ENCODE peak calls at places on chromosome 19, in five cellular contexts. I is trophoblast cell, F is MM.1S, D is H1, Q is GM23338. P is an unnamed sample.

GRCh38 chr19:6455924-6456323 is 3.7 kb downstream of the SLC25A23 start:
- DNase-seq in Q (no peak), F (no peak), I (no peak), D (no peak), P (no peak)

GRCh38 chr19:12884926-12885748 is 1.9 kb downstream of the KLF1 start:
- DNase-seq in F (peak; percentile 99), Q (peak; percentile 100), I (peak; percentile 45), D (peak; percentile 94), P (peak; percentile 95)

GRCh38 chr19:19040417-19040816 is 7.0 kb downstream of the ARMC6 start:
- DNase-seq in Q (no peak), D (no peak), F (no peak), I (no peak), P (no peak)

GRCh38 chr19:17347361-17347760 is 10.0 kb downstream of the GTPBP3 start:
- DNase-seq in F (no peak), D (no peak), I (no peak), Q (no peak), P (no peak)

GRCh38 chr19:18904334-18905057 is 8.5 kb upstream of the CERS1 start:
- DNase-seq in F (no peak), I (no peak), Q (no peak), D (no peak), P (no peak)

GRCh38 chr19:29202281-29202680 is 10.7 kb downstream of the UQCRFS1 start:
- DNase-seq in I (no peak), F (no peak), Q (no peak), D (no peak), P (no peak)

GRCh38 chr19:16591803-16592556 is 19.8 kb upstream of the SLC35E1 start:
- DNase-seq in F (no peak), I (no peak), D (no peak), Q (peak; percentile 54), P (no peak)

GRCh38 chr19:37160153-37160552 is 12.3 kb downstream of the ZNF585A start:
- DNase-seq in F (no peak), D (no peak), Q (no peak), I (no peak), P (no peak)

GRCh38 chr19:19059837-19060611 is 3.8 kb upstream of the SLC25A42 start:
- DNase-seq in F (no peak), D (no peak), Q (no peak), I (no peak), P (no peak)

GRCh38 chr19:12834976-12835757 is 788 bp upstream of the RTBDN start:
- DNase-seq in D (no peak), F (no peak), Q (peak; percentile 90), I (no peak), P (peak; percentile 78)

GRCh38 chr19:31264379-31264778 is 84.9 kb downstream of the TSHZ3 start:
- DNase-seq in D (no peak), Q (peak; percentile 2), I (no peak), F (no peak), P (no peak)

GRCh38 chr19:51971624-51972023 is 15.0 kb downstream of the ZNF350 start:
- DNase-seq in I (no peak), Q (peak; percentile 22), D (no peak), F (no peak), P (peak; percentile 53)

GRCh38 chr19:37778613-37779138 is 710 bp downstream of the ZNF573 start:
- DNase-seq in Q (peak; percentile 30), I (peak; percentile 55), D (no peak), F (no peak), P (no peak)

GRCh38 chr19:1316466-1316865 is 30.8 kb downstream of the EFNA2 start:
- DNase-seq in Q (no peak), F (no peak), I (no peak), D (no peak), P (no peak)

GRCh38 chr19:39969681-39970423 is 1.1 kb upstream of the PSMC4 start:
- DNase-seq in Q (no peak), I (no peak), D (no peak), F (no peak), P (no peak)

GRCh38 chr19:49364083-49364687 is 508 bp downstream of the DKKL1 start:
- DNase-seq in Q (no peak), F (no peak), D (no peak), I (no peak), P (no peak)

GRCh38 chr19:52369463-52370340 is at the start of gene ZNF880:
- DNase-seq in I (peak; percentile 94), D (peak; percentile 71), F (no peak), Q (peak; percentile 98), P (no peak)

GRCh38 chr19:38699027-38699346 is 45.3 kb downstream of the CAPN12 start:
- DNase-seq in Q (no peak), D (no peak), F (no peak), I (no peak), P (no peak)

GRCh38 chr19:395467-395866 is 13.5 kb downstream of the C2CD4C start:
- DNase-seq in D (no peak), F (no peak), Q (no peak), I (no peak), P (no peak)

GRCh38 chr19:3034194-3034844 is 5.2 kb upstream of the TLE2 start:
- DNase-seq in I (no peak), F (no peak), D (no peak), Q (no peak), P (no peak)

GRCh38 chr19:44846455-44847143 is 502 bp downstream of the NECTIN2 start:
- DNase-seq in F (no peak), Q (peak; percentile 98), D (no peak), I (no peak), P (no peak)

GRCh38 chr19:50666346-50667176 is 17.3 kb downstream of the C19orf81 start:
- DNase-seq in I (no peak), F (no peak), Q (no peak), D (no peak), P (no peak)

GRCh38 chr19:40806385-40807146 is 7.6 kb downstream of the EGLN2 start:
- DNase-seq in D (peak; percentile 90), F (no peak), Q (peak; percentile 100), I (peak; percentile 94), P (peak; percentile 89)

GRCh38 chr19:33864311-33864850 is 67.7 kb downstream of the KCTD15 start:
- DNase-seq in I (no peak), Q (no peak), F (no peak), D (no peak), P (no peak)

GRCh38 chr19:5718032-5718578 is 1.8 kb downstream of the LONP1 start:
- DNase-seq in D (no peak), F (no peak), I (no peak), Q (no peak), P (no peak)

GRCh38 chr19:49080392-49080791 is 4.9 kb upstream of the SNRNP70 start:
- DNase-seq in I (no peak), F (no peak), Q (no peak), D (no peak), P (peak; percentile 24)

GRCh38 chr19:17946965-17947784 is 14.4 kb downstream of the CCDC124 start:
- DNase-seq in Q (peak; percentile 63), D (no peak), I (no peak), F (peak; percentile 28), P (no peak)

GRCh38 chr19:41696402-41697197 is 8.5 kb upstream of the CEACAM7 start:
- DNase-seq in D (no peak), F (no peak), I (no peak), Q (peak; percentile 60), P (peak; percentile 62)

GRCh38 chr19:58317481-58318072 is 9.2 kb upstream of the ZSCAN22 start:
- DNase-seq in F (peak; percentile 11), I (no peak), D (no peak), Q (peak; percentile 69), P (peak; percentile 79)

GRCh38 chr19:13764821-13765394 is 586 bp downstream of the MRI1 start:
- DNase-seq in Q (peak; percentile 58), F (no peak), D (no peak), I (no peak), P (peak; percentile 74)

GRCh38 chr19:4368128-4368820 is 24.9 kb downstream of the MPND start:
- DNase-seq in F (no peak), Q (no peak), I (no peak), D (no peak), P (no peak)
- H3K27ac ChIP-seq in F (peak overlapping the region; percentile 86), Q (peak overlapping the region; percentile 66), I (no peak overlapping the region), D (no peak overlapping the region), P (peak overlapping the region; percentile 91)

DNA sequence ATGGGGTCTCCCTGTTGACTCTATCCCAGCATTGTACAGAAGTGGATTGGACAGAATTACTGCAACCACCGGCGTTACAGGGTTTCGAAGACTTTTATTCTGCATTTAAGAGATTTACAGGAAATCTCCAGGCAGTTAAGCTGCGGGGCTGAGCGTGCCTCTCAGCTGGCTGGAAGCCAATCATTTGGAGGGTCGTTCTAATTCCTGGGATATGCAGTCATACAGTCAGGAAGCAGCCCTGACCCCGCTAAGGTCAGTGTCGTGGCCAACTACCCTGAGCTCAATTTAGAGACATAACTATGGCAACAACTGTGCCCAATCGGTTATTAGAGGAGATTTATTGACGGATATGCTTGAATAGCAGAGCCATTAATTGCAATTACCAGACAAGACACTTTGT is 15.3 kb upstream of the ZNF507 start:
- DNase-seq in I (no peak), F (no peak), D (no peak), Q (no peak), P (no peak)
- H3K4me2 ChIP-seq in I (no peak overlapping the region), F (no peak overlapping the region), D (no peak overlapping the region), Q (no peak overlapping the region), P (no peak overlapping the region)

DNA sequence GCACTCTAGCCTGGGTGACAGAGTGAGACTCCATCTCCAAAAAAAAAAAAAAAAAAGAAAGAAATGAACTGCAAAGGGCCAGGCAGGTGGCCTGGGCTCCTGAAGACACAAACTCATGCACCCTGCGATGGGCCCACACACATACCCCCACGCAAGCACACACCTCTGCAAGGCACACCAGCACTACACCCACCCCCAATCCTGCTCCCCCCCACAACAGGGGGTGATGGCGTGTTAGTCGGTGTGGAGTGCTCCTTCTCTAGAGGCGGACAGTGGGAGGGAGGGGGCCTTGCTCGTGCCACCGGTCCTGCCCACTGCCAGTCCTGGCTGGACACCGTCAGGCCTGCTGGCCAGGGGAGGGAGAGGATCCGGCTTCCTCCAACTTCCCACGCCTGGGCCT is 1.6 kb upstream of the SLC8A2 start:
- DNase-seq in Q (no peak), F (no peak), I (no peak), D (no peak), P (no peak)
- H3K79me2 ChIP-seq in Q (no peaks in the 10 kb centered on the region), F (no peaks in the 10 kb centered on the region), I (no peaks in the 10 kb centered on the region), D (no peaks in the 10 kb centered on the region), P (no peaks in the 10 kb centered on the region)

GRCh38 chr19:15248106-15248505 is 15.9 kb upstream of the EPHX3 start:
- DNase-seq in I (no peak), D (no peak), F (no peak), Q (no peak), P (no peak)
- H3K27ac ChIP-seq in I (no peak overlapping the region), D (no peak overlapping the region), F (no peak overlapping the region), Q (no peak overlapping the region), P (no peak overlapping the region)

GRCh38 chr19:7994923-7995682 is 10.3 kb downstream of the ELAVL1 start:
- DNase-seq in D (no peak), Q (no peak), I (no peak), F (no peak), P (no peak)
- H3K4me2 ChIP-seq in D (no peak overlapping the region), Q (no peak overlapping the region), I (no peak overlapping the region), F (no peak overlapping the region), P (no peak overlapping the region)

GRCh38 chr19:54294539-54294938 is 13.6 kb upstream of the LILRB2 start:
- DNase-seq in D (no peak), F (no peak), I (no peak), Q (no peak), P (no peak)
- H3K79me2 ChIP-seq in D (no peaks in the 10 kb centered on the region), F (no peaks in the 10 kb centered on the region), I (no peaks in the 10 kb centered on the region), Q (no peaks in the 10 kb centered on the region), P (no peaks in the 10 kb centered on the region)

P was measured in Karpas-422.